ENCODE peak calls at places on chromosome 13, in nine cellular contexts. J is IMR-90, C is cardiac fibroblast, U is A549, M is epithelial cell of esophagus, F is heart right ventricle, D is body of pancreas, E is ovary, K is GM13976. O is an unnamed sample.

GRCh38 chr13:20442798-20443381 is 82.8 kb downstream of the CRYL1 start:
- DNase-seq in E (no peak), F (no peak), K (no peak), C (no peak), D (no peak), U (no peak), J (no peak), M (peak; percentile 38), O (no peak)

GRCh38 chr13:42039457-42039945 is 8.9 kb upstream of the DGKH start:
- DNase-seq in C (no peak), F (peak; percentile 15), M (no peak), D (no peak), J (no peak), E (peak; percentile 14), U (peak; percentile 20), K (peak; percentile 50), O (peak; percentile 6)

GRCh38 chr13:34065915-34066314 is 248.0 kb downstream of the RFC3 start:
- DNase-seq in E (no peak), K (no peak), D (no peak), C (no peak), M (peak; percentile 91), U (no peak), J (no peak), F (no peak), O (no peak)

GRCh38 chr13:79346300-79346914 is 59.6 kb downstream of the RBM26 start:
- DNase-seq in E (no peak), D (no peak), C (no peak), U (no peak), M (no peak), J (no peak), K (no peak), F (no peak), O (no peak)

GRCh38 chr13:40656358-40656757 is 10.1 kb downstream of the FOXO1 start:
- DNase-seq in E (no peak), U (no peak), F (no peak), K (no peak), C (no peak), M (peak; percentile 25), D (no peak), J (no peak), O (no peak)

GRCh38 chr13:79831556-79831955 is 350.6 kb downstream of the NDFIP2 start:
- DNase-seq in K (no peak), J (no peak), U (no peak), E (no peak), D (no peak), F (no peak), M (no peak), C (no peak), O (no peak)

GRCh38 chr13:30453727-30454126 is 12.0 kb downstream of the HMGB1 start:
- DNase-seq in M (peak; percentile 27), K (no peak), J (peak; percentile 37), D (no peak), C (no peak), E (no peak), F (no peak), U (no peak), O (no peak)

GRCh38 chr13:21901772-21902708 is 231.2 kb downstream of the FGF9 start:
- DNase-seq in M (no peak), K (no peak), D (no peak), C (peak; percentile 3), U (no peak), J (peak; percentile 4), F (no peak), E (no peak), O (no peak)

GRCh38 chr13:99969934-99970760 is 1.4 kb downstream of the ZIC5 start:
- DNase-seq in J (no peak), E (peak; percentile 38), F (no peak), M (no peak), U (no peak), D (no peak), K (no peak), C (no peak), O (no peak)

GRCh38 chr13:50403311-50403710 is 388.1 kb downstream of the KCNRG start:
- DNase-seq in M (peak; percentile 49), D (no peak), C (no peak), U (no peak), F (no peak), E (no peak), J (peak; percentile 53), K (no peak), O (no peak)

GRCh38 chr13:48304132-48304876 is 753 bp downstream of the RB1 start:
- DNase-seq in E (peak; percentile 46), U (peak; percentile 6), D (peak; percentile 22), C (peak; percentile 67), M (peak; percentile 36), J (peak; percentile 55), K (peak; percentile 84), F (peak; percentile 49), O (no peak)

GRCh38 chr13:44903596-44903995 is 85.7 kb downstream of the NUFIP1 start:
- DNase-seq in C (peak; percentile 98), F (peak; percentile 71), K (no peak), J (peak; percentile 84), D (peak; percentile 47), M (no peak), E (peak; percentile 84), U (no peak), O (no peak)

GRCh38 chr13:36746051-36746450 is 72.2 kb downstream of the SERTM1 start:
- DNase-seq in M (no peak), K (no peak), C (no peak), E (no peak), U (no peak), F (no peak), D (no peak), J (no peak), O (no peak)

GRCh38 chr13:113874579-113875428 is 10.9 kb upstream of the GAS6 start:
- DNase-seq in K (no peak), J (no peak), D (no peak), F (no peak), U (no peak), C (no peak), E (no peak), M (no peak), O (no peak)

GRCh38 chr13:100014621-100015020 is 33.0 kb downstream of the ZIC2 start:
- DNase-seq in D (no peak), M (no peak), K (no peak), J (no peak), U (no peak), C (no peak), F (no peak), E (no peak), O (no peak)

GRCh38 chr13:44052843-44053607 is 173.3 kb downstream of the LACC1 start:
- DNase-seq in J (peak; percentile 65), K (no peak), F (no peak), M (peak; percentile 22), E (peak; percentile 39), U (no peak), D (no peak), C (peak; percentile 78), O (no peak)

GRCh38 chr13:44561352-44561751 is 14.8 kb downstream of the TSC22D1 start:
- DNase-seq in E (no peak), K (no peak), U (no peak), F (no peak), C (no peak), J (no peak), D (no peak), M (no peak), O (no peak)

DNA sequence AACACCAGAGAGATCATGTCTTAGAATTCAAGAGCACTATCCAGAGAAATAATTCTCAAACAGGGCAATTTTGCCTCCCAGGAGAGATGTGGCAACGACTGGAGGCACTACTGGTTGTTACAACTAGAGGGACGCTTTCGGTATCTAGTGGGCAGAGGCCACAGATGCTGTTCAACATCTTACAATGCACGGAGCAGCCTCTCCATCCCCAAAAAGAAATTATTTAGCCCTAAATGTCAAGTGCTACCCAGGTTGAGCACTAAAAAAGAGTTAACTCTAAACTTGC is 78.6 kb downstream of the ABCC4 start:
- DNase-seq in E (no peak), U (no peak), D (no peak), C (no peak), F (no peak), J (no peak), K (no peak), M (no peak), O (no peak)
- TF ChIP-seq CTCF in E (no peak), U (no peak), D (no peak), C (no peak), F (no peak), J (no peak), K (no peak), M (no peak), O (no peak)

DNA sequence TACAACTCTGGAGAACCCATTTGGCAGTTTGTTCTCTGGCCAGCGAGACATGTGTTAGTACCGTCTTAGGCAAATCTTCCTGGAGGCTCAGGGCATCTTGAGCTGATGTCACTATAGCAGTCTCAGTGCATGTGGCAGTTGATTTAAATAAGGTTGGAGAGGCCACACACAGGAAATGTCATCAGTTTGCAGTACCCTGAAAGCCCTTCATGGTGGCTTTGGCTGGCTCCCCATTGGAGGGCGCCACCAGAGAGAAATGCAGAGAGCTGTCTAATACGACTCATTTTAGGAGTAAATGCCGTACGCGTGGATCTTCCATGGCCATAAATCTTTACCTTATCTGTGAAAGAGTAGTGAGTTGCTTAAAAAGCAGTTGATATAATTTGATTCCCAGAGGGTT is 163.1 kb downstream of the STK24 start:
- DNase-seq in D (peak; percentile 2), J (no peak), C (no peak), M (no peak), F (no peak), U (no peak), E (no peak), K (no peak), O (no peak)
- TF ChIP-seq CTCF in D (no peak), J (no peak), C (no peak), M (no peak), F (no peak), U (no peak), E (no peak), K (no peak), O (no peak)

GRCh38 chr13:53545340-53545941 is 516.8 kb downstream of the OLFM4 start:
- DNase-seq in D (no peak), M (no peak), F (no peak), J (no peak), C (no peak), U (no peak), E (no peak), K (no peak), O (no peak)
- TF ChIP-seq CTCF in D (no peak), M (no peak), F (no peak), J (no peak), C (no peak), U (no peak), E (no peak), K (no peak), O (no peak)

DNA sequence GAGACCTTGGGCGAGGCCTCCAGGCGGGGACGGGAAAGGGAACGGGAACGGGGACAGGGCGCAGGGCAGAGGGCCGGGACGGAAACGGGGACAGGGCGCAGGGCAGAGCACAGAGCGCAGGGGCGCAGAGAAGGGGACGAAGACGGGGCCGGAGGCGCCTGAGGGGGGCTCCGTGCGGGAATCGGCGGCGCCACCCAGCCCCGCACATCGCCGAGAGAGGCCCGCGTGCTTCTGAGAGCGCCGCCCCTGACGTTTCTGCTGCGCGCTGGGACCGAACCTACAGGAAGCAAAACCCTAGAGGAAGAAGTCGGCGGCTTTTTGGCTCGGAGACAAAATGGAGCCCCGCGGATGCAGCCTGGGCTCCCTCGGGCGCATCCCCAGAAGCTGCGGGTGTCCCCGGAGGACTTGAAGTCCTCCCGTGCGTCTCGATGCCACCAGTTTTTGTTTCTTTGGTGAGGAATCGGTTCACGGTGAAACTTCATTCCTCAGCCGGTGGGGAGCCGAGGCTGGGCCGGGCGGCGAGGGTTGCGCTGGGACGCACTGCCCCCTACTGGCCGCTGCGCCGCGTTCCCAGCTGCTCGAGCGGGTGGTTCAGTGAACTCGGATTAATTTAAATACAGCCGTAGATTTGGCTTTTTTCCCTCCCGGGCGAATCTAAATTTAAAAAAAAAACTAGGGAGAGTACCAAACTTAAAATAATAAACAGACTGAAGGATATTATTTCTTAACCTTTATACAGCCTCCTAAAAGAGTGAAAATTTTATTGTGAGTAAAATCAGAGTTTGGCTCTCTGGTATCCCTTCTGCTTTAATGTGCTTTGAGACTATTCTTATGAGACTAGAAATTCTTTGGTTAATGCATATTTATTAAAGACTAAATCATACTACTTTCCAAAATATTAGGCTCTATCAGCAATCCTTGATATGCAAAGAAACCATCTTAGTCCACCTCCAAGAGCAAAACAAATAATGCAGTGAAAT is 350.0 kb upstream of the ARGLU1 start:
- DNase-seq in F (peak; percentile 77), M (peak; percentile 69), E (peak; percentile 51), K (peak; percentile 85), U (peak; percentile 35), C (peak; percentile 76), J (peak; percentile 61), D (peak; percentile 80), O (peak; percentile 68)
- TF ChIP-seq CTCF in F (peak; percentile 98), M (peak; percentile 76), E (peak; percentile 58), K (peak; percentile 92), U (peak; percentile 82), C (peak; percentile 86), J (peak; percentile 94), D (peak; percentile 92), O (peak; percentile 75)